ENCODE peak calls at places on chromosome 1, in eight cellular contexts. F, L, I, Z, T, H, B and C are unnamed samples.

GRCh38 chr1:207304710-207305151 is 16.7 kb upstream of the CD55 start:
- DNase-seq in B (no peak), H (no peak), I (no peak), Z (no peak), L (no peak), T (no peak), F (no peak), C (peak)

GRCh38 chr1:170770254-170770653 is 106.3 kb downstream of the PRRX1 start:
- DNase-seq in I (no peak), Z (no peak), H (no peak), F (no peak), L (no peak), T (no peak), B (no peak), C (no peak)

GRCh38 chr1:101745549-101745948 is 251.2 kb downstream of the OLFM3 start:
- DNase-seq in L (no peak), T (no peak), H (no peak), B (no peak), F (no peak), Z (no peak), I (no peak), C (no peak)

GRCh38 chr1:85283475-85284199 is 7.2 kb upstream of the BCL10 start:
- DNase-seq in L (no peak), H (no peak), F (no peak), Z (no peak), I (no peak), B (no peak), T (no peak), C (no peak)

GRCh38 chr1:203128691-203129500 is 1.4 kb downstream of the ADORA1 start:
- DNase-seq in I (peak), L (no peak), F (peak), Z (no peak), B (no peak), H (peak), T (no peak), C (no peak)

GRCh38 chr1:238649200-238649599 is 737.2 kb upstream of the CHRM3 start:
- DNase-seq in L (no peak), F (no peak), B (no peak), I (no peak), T (no peak), H (no peak), Z (no peak), C (no peak)

GRCh38 chr1:50697440-50698421 is 262.3 kb downstream of the FAF1 start:
- DNase-seq in T (no peak), I (no peak), B (no peak), L (no peak), F (no peak), H (no peak), Z (no peak), C (no peak)

GRCh38 chr1:25107643-25108010 is 124.7 kb downstream of the SYF2 start:
- DNase-seq in L (no peak), H (no peak), F (no peak), T (no peak), Z (no peak), B (no peak), I (no peak), C (no peak)

GRCh38 chr1:205432116-205432515 is 10.3 kb upstream of the LEMD1 start:
- DNase-seq in T (no peak), H (no peak), I (no peak), Z (no peak), B (no peak), L (no peak), F (no peak), C (no peak)

GRCh38 chr1:171188388-171189266 is 3.5 kb downstream of the FMO2 start:
- DNase-seq in B (peak), Z (peak), T (peak), I (no peak), L (peak), F (peak), H (peak), C (peak)

GRCh38 chr1:2981981-2982614 is 39.2 kb upstream of the ACTRT2 start:
- DNase-seq in H (no peak), Z (no peak), F (no peak), B (no peak), L (no peak), T (no peak), I (no peak), C (no peak)

GRCh38 chr1:51061231-51061943 is 40.6 kb upstream of the C1orf185 start:
- DNase-seq in Z (no peak), I (no peak), T (no peak), F (no peak), B (no peak), H (no peak), L (no peak), C (no peak)